ENCODE peak calls at places on chromosome 22, in eight cellular contexts. One of them, this sample, is unnamed.

GRCh38 chr22:20553947-20554741 is 46.7 kb downstream of the MED15 start:
- DNase-seq in tibial nerve: no peak
- DNase-seq in left ventricle myocardium inferior: no peak
- DNase-seq in MM.1S: no peak
- DNase-seq in right lobe of liver: no peak
- DNase-seq in heart right ventricle: no peak
- DNase-seq in K562: no peak
- DNase-seq in pancreas: no peak
- DNase-seq in this sample: no peak

GRCh38 chr22:21446128-21446826 is 20.9 kb upstream of the TMEM191C start:
- DNase-seq in pancreas: peak
- DNase-seq in heart right ventricle: no peak
- DNase-seq in MM.1S: no peak
- DNase-seq in tibial nerve: peak
- DNase-seq in right lobe of liver: peak
- DNase-seq in left ventricle myocardium inferior: no peak
- DNase-seq in K562: no peak
- DNase-seq in this sample: no peak

GRCh38 chr22:44336962-44337657 is 24.4 kb upstream of the SHISAL1 start:
- DNase-seq in MM.1S: no peak
- DNase-seq in tibial nerve: no peak
- DNase-seq in K562: no peak
- DNase-seq in right lobe of liver: no peak
- DNase-seq in left ventricle myocardium inferior: no peak
- DNase-seq in heart right ventricle: no peak
- DNase-seq in pancreas: no peak
- DNase-seq in this sample: no peak

GRCh38 chr22:32378703-32379272 is 21.1 kb downstream of the RFPL3 start:
- DNase-seq in heart right ventricle: no peak
- DNase-seq in left ventricle myocardium inferior: no peak
- DNase-seq in right lobe of liver: no peak
- DNase-seq in MM.1S: no peak
- DNase-seq in K562: peak
- DNase-seq in pancreas: no peak
- DNase-seq in tibial nerve: no peak
- DNase-seq in this sample: no peak

GRCh38 chr22:29269230-29269604 is 1.1 kb downstream of the EWSR1 start:
- DNase-seq in MM.1S: no peak
- DNase-seq in heart right ventricle: no peak
- DNase-seq in left ventricle myocardium inferior: no peak
- DNase-seq in K562: no peak
- DNase-seq in tibial nerve: no peak
- DNase-seq in pancreas: no peak
- DNase-seq in right lobe of liver: no peak
- DNase-seq in this sample: no peak

GRCh38 chr22:22342697-22343602 is 98.4 kb downstream of the VPREB1 start:
- DNase-seq in pancreas: peak
- DNase-seq in K562: peak
- DNase-seq in right lobe of liver: peak
- DNase-seq in left ventricle myocardium inferior: peak
- DNase-seq in tibial nerve: no peak
- DNase-seq in MM.1S: peak
- DNase-seq in heart right ventricle: peak
- DNase-seq in this sample: peak

GRCh38 chr22:29231971-29232959 is 26.6 kb downstream of the EMID1 start:
- DNase-seq in tibial nerve: no peak
- DNase-seq in left ventricle myocardium inferior: no peak
- DNase-seq in MM.1S: no peak
- DNase-seq in pancreas: peak
- DNase-seq in right lobe of liver: peak
- DNase-seq in K562: peak
- DNase-seq in heart right ventricle: peak
- DNase-seq in this sample: no peak

GRCh38 chr22:43889366-43890253 is 2.2 kb downstream of the PNPLA5 start:
- DNase-seq in MM.1S: no peak
- DNase-seq in left ventricle myocardium inferior: no peak
- DNase-seq in tibial nerve: no peak
- DNase-seq in heart right ventricle: no peak
- DNase-seq in pancreas: no peak
- DNase-seq in right lobe of liver: peak
- DNase-seq in K562: no peak
- DNase-seq in this sample: no peak

GRCh38 chr22:19766506-19767426 is 6.2 kb downstream of the TBX1 start:
- DNase-seq in right lobe of liver: peak
- DNase-seq in left ventricle myocardium inferior: peak
- DNase-seq in heart right ventricle: peak
- DNase-seq in tibial nerve: no peak
- DNase-seq in K562: peak
- DNase-seq in pancreas: peak
- DNase-seq in MM.1S: peak
- DNase-seq in this sample: no peak

GRCh38 chr22:26632422-26633155 is 10.8 kb downstream of the CRYBA4 start:
- DNase-seq in tibial nerve: no peak
- DNase-seq in left ventricle myocardium inferior: no peak
- DNase-seq in heart right ventricle: no peak
- DNase-seq in K562: peak
- DNase-seq in MM.1S: no peak
- DNase-seq in pancreas: no peak
- DNase-seq in right lobe of liver: no peak
- DNase-seq in this sample: no peak

GRCh38 chr22:44497218-44497903 is 672 bp downstream of the RTL6 start:
- DNase-seq in left ventricle myocardium inferior: no peak
- DNase-seq in heart right ventricle: no peak
- DNase-seq in tibial nerve: no peak
- DNase-seq in K562: no peak
- DNase-seq in right lobe of liver: peak
- DNase-seq in MM.1S: no peak
- DNase-seq in pancreas: peak
- DNase-seq in this sample: no peak

GRCh38 chr22:46748948-46749681 is 11.1 kb upstream of the CERK start:
- DNase-seq in tibial nerve: no peak
- DNase-seq in K562: no peak
- DNase-seq in right lobe of liver: no peak
- DNase-seq in MM.1S: no peak
- DNase-seq in left ventricle myocardium inferior: no peak
- DNase-seq in heart right ventricle: no peak
- DNase-seq in pancreas: no peak
- DNase-seq in this sample: no peak

GRCh38 chr22:45863981-45864751 is 112.8 kb downstream of the WNT7B start:
- DNase-seq in pancreas: no peak
- DNase-seq in heart right ventricle: peak
- DNase-seq in left ventricle myocardium inferior: peak
- DNase-seq in tibial nerve: peak
- DNase-seq in MM.1S: peak
- DNase-seq in right lobe of liver: no peak
- DNase-seq in K562: peak
- DNase-seq in this sample: peak

GRCh38 chr22:31215018-31215535 is 3.0 kb downstream of the LIMK2 start:
- DNase-seq in right lobe of liver: no peak
- DNase-seq in MM.1S: no peak
- DNase-seq in K562: no peak
- DNase-seq in heart right ventricle: no peak
- DNase-seq in pancreas: no peak
- DNase-seq in left ventricle myocardium inferior: no peak
- DNase-seq in tibial nerve: no peak
- DNase-seq in this sample: no peak

GRCh38 chr22:31211862-31212730 is at the start of gene LIMK2:
- DNase-seq in heart right ventricle: peak
- DNase-seq in left ventricle myocardium inferior: peak
- DNase-seq in MM.1S: peak
- DNase-seq in pancreas: peak
- DNase-seq in right lobe of liver: peak
- DNase-seq in tibial nerve: peak
- DNase-seq in K562: peak
- DNase-seq in this sample: no peak

GRCh38 chr22:31212783-31213626 is 907 bp downstream of the LIMK2 start:
- DNase-seq in right lobe of liver: no peak
- DNase-seq in left ventricle myocardium inferior: no peak
- DNase-seq in MM.1S: no peak
- DNase-seq in K562: no peak
- DNase-seq in tibial nerve: no peak
- DNase-seq in heart right ventricle: no peak
- DNase-seq in pancreas: no peak
- DNase-seq in this sample: no peak

GRCh38 chr22:31210830-31211503 is 1.1 kb upstream of the LIMK2 start:
- DNase-seq in right lobe of liver: no peak
- DNase-seq in K562: no peak
- DNase-seq in MM.1S: peak
- DNase-seq in tibial nerve: no peak
- DNase-seq in left ventricle myocardium inferior: peak
- DNase-seq in pancreas: no peak
- DNase-seq in heart right ventricle: no peak
- DNase-seq in this sample: no peak

DNA sequence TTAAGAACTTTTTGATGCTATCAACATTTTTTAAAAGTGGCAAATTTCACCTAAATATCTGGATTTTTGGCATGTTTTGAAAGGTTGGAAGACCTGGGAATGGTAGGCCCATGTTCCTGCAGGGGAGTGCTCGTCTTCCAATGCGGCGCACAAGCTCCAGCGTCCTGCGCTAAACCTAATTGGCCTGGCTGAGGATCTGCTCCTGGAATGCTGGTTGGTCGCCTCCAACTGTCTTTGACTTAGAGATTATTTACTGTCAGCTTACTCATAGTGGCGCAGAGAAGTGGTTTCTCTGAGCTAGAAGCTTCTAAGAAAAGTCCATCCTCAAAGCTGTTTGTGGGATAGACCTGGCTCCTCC is 615 bp upstream of the LIMK2 start:
- DNase-seq in MM.1S: no peak
- DNase-seq in heart right ventricle: no peak
- DNase-seq in right lobe of liver: no peak
- DNase-seq in pancreas: no peak
- DNase-seq in K562: no peak
- DNase-seq in left ventricle myocardium inferior: no peak
- DNase-seq in tibial nerve: no peak
- DNase-seq in this sample: no peak
- H3K4me3 ChIP-seq in MM.1S: peak
- H3K4me3 ChIP-seq in heart right ventricle: no peak
- H3K4me3 ChIP-seq in right lobe of liver: peak
- H3K4me3 ChIP-seq in pancreas: no peak
- H3K4me3 ChIP-seq in K562: peak
- H3K4me3 ChIP-seq in left ventricle myocardium inferior: peak
- H3K4me3 ChIP-seq in tibial nerve: peak
- H3K4me3 ChIP-seq in this sample: no peak

GRCh38 chr22:37985050-37985585 is 763 bp upstream of the SOX10 start:
- DNase-seq in tibial nerve: no peak
- DNase-seq in heart right ventricle: no peak
- DNase-seq in MM.1S: no peak
- DNase-seq in left ventricle myocardium inferior: no peak
- DNase-seq in K562: no peak
- DNase-seq in right lobe of liver: no peak
- DNase-seq in pancreas: no peak
- DNase-seq in this sample: no peak

GRCh38 chr22:37983860-37984791 is at the start of gene SOX10:
- DNase-seq in K562: no peak
- DNase-seq in pancreas: no peak
- DNase-seq in MM.1S: no peak
- DNase-seq in tibial nerve: peak
- DNase-seq in right lobe of liver: no peak
- DNase-seq in left ventricle myocardium inferior: no peak
- DNase-seq in heart right ventricle: no peak
- DNase-seq in this sample: no peak

GRCh38 chr22:37982151-37982838 is 2.1 kb downstream of the SOX10 start:
- DNase-seq in left ventricle myocardium inferior: no peak
- DNase-seq in tibial nerve: no peak
- DNase-seq in K562: no peak
- DNase-seq in right lobe of liver: peak
- DNase-seq in pancreas: no peak
- DNase-seq in MM.1S: no peak
- DNase-seq in heart right ventricle: no peak
- DNase-seq in this sample: no peak

GRCh38 chr22:37981282-37982011 is 2.9 kb downstream of the SOX10 start:
- DNase-seq in K562: no peak
- DNase-seq in right lobe of liver: peak
- DNase-seq in tibial nerve: no peak
- DNase-seq in MM.1S: no peak
- DNase-seq in pancreas: no peak
- DNase-seq in heart right ventricle: no peak
- DNase-seq in left ventricle myocardium inferior: no peak
- DNase-seq in this sample: no peak

DNA sequence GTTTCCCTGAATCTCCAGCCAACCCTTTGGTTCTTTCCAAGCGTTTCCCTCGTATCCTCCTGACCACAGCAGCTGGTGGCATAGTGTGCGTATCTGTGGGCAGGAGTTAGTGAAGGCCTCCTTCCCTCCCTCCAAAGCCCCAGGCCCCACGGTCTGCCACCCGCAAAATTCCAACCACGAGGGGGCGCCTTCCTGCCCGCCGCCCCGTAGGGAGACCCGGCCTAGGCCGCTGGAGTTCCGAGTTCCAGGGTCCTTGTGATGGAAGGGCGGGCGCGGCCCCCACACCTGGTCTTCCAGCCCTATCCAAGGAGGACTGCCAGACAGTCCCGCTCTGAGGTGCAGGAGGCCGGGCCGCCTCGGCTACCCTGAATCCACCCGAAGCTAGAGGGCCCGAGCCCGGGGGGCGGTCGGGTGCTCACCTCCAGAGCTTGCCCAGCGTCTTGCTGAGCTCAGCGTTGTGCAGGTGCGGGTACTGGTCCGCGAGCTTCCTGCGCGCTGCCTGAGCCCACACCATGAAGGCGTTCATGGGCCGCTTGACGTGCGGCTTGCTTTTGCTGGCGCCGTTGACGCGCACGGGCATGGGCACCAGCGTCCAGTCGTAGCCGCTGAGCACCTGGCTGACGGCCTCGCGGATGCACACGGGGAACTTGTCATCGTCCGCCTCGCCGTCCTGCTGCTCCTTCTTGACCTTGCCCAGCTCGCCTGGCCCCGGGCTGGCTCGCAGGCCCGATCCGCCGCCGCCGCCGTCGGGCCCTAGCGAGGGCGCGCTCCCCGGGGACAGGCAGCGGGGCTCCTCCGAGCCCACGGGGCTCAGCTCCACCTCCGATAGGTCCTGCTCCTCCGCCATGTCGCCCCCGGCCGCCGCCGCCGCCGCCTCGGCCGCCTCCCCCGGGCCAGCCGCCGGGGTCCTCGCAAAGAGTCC is 1.2 kb downstream of the SOX10 start:
- DNase-seq in right lobe of liver: no peak
- DNase-seq in left ventricle myocardium inferior: no peak
- DNase-seq in heart right ventricle: no peak
- DNase-seq in tibial nerve: no peak
- DNase-seq in pancreas: no peak
- DNase-seq in K562: peak
- DNase-seq in MM.1S: no peak
- DNase-seq in this sample: no peak
- TF ChIP-seq CTCF in right lobe of liver: no peak
- TF ChIP-seq CTCF in left ventricle myocardium inferior: peak
- TF ChIP-seq CTCF in heart right ventricle: no peak
- TF ChIP-seq CTCF in tibial nerve: peak
- TF ChIP-seq CTCF in pancreas: no peak
- TF ChIP-seq CTCF in K562: peak
- TF ChIP-seq CTCF in MM.1S: peak
- TF ChIP-seq CTCF in this sample: peak

GRCh38 chr22:36184433-36185035 is 17.1 kb downstream of the APOL4 start:
- DNase-seq in heart right ventricle: no peak
- DNase-seq in left ventricle myocardium inferior: no peak
- DNase-seq in tibial nerve: no peak
- DNase-seq in pancreas: no peak
- DNase-seq in right lobe of liver: no peak
- DNase-seq in MM.1S: no peak
- DNase-seq in K562: no peak
- DNase-seq in this sample: no peak
- H3K4me3 ChIP-seq in heart right ventricle: no peak
- H3K4me3 ChIP-seq in left ventricle myocardium inferior: no peak
- H3K4me3 ChIP-seq in tibial nerve: no peak
- H3K4me3 ChIP-seq in pancreas: no peak
- H3K4me3 ChIP-seq in right lobe of liver: no peak
- H3K4me3 ChIP-seq in MM.1S: no peak
- H3K4me3 ChIP-seq in K562: no peak
- H3K4me3 ChIP-seq in this sample: no peak

GRCh38 chr22:24937114-24937513 is 9.4 kb downstream of the LHFPL7 start:
- DNase-seq in left ventricle myocardium inferior: no peak
- DNase-seq in right lobe of liver: no peak
- DNase-seq in MM.1S: no peak
- DNase-seq in K562: no peak
- DNase-seq in heart right ventricle: no peak
- DNase-seq in pancreas: no peak
- DNase-seq in tibial nerve: no peak
- DNase-seq in this sample: no peak
- TF ChIP-seq CTCF in left ventricle myocardium inferior: peak
- TF ChIP-seq CTCF in right lobe of liver: peak
- TF ChIP-seq CTCF in MM.1S: peak
- TF ChIP-seq CTCF in K562: peak
- TF ChIP-seq CTCF in heart right ventricle: no peak
- TF ChIP-seq CTCF in pancreas: no peak
- TF ChIP-seq CTCF in tibial nerve: no peak
- TF ChIP-seq CTCF in this sample: peak